ENCODE peak calls at places on chromosomes 5 and 9, in four cellular contexts. H, L, O and F are unnamed samples.
A peak's percentile ranks its signal among the peaks of the same experiment; 100 is the strongest.

GRCh38 chr5:148682283-148683026 is 28.1 kb upstream of the HTR4 start:
- DNase-seq in H (no peak), L (no peak), O (no peak), F (peak; percentile 34)

GRCh38 chr5:147485046-147485445 is 24.8 kb downstream of the DPYSL3 start:
- DNase-seq in H (no peak), L (peak; percentile 56), O (no peak), F (no peak)

GRCh38 chr9:125444956-125445506 is 183.4 kb downstream of the GAPVD1 start:
- DNase-seq in H (no peak), L (no peak), O (no peak), F (no peak)

GRCh38 chr5:54785729-54786548 is 199.5 kb downstream of the ESM1 start:
- DNase-seq in H (no peak), L (peak; percentile 21), O (no peak), F (peak; percentile 45)

GRCh38 chr5:180873628-180874520 is 12.8 kb upstream of the ZFP62 start:
- DNase-seq in H (no peak), L (peak; percentile 23), O (no peak), F (peak; percentile 21)

GRCh38 chr5:54443264-54443663 is 12.2 kb upstream of the HSPB3 start:
- DNase-seq in H (no peak), L (peak; percentile 63), O (no peak), F (peak; percentile 59)

GRCh38 chr5:181217111-181217804 is 5.8 kb upstream of the TRIM41 start:
- DNase-seq in H (peak; percentile 85), L (peak; percentile 55), O (peak; percentile 82), F (peak; percentile 81)

GRCh38 chr5:157295247-157295646 is 29.3 kb downstream of the CYFIP2 start:
- DNase-seq in H (no peak), L (no peak), O (no peak), F (no peak)

GRCh38 chr5:16737173-16737572 is 120.4 kb upstream of the RETREG1 start:
- DNase-seq in H (no peak), L (no peak), O (no peak), F (peak; percentile 35)

GRCh38 chr5:5800801-5801761 is 378.6 kb downstream of the ICE1 start:
- DNase-seq in H (peak; percentile 11), L (no peak), O (no peak), F (no peak)

GRCh38 chr9:88791105-88791805 is 200.0 kb upstream of the S1PR3 start:
- DNase-seq in H (peak; percentile 30), L (peak; percentile 92), O (no peak), F (no peak)

GRCh38 chr5:675111-675875 is 17.9 kb downstream of the TPPP start:
- DNase-seq in H (no peak), L (no peak), O (peak; percentile 24), F (no peak)

GRCh38 chr9:111294691-111295451 is 35.2 kb downstream of the OR2K2 start:
- DNase-seq in H (no peak), L (no peak), O (no peak), F (no peak)

GRCh38 chr9:126147186-126147585 is 179.4 kb upstream of the MVB12B start:
- DNase-seq in H (no peak), L (no peak), O (peak; percentile 26), F (no peak)

GRCh38 chr5:123916331-123917121 is 404.5 kb downstream of the CSNK1G3 start:
- DNase-seq in H (no peak), L (peak; percentile 65), O (no peak), F (no peak)

GRCh38 chr9:38277601-38278200 is 114.8 kb upstream of the ALDH1B1 start:
- DNase-seq in H (no peak), L (no peak), O (peak; percentile 20), F (no peak)

GRCh38 chr5:633521-633955 is 21.4 kb downstream of the CEP72 start:
- DNase-seq in H (peak; percentile 52), L (peak; percentile 91), O (no peak), F (no peak)

GRCh38 chr5:72009280-72009679 is 98.0 kb upstream of the MAP1B start:
- DNase-seq in H (no peak), L (no peak), O (no peak), F (no peak)

GRCh38 chr5:138849439-138849838 is 25.7 kb downstream of the LRRTM2 start:
- DNase-seq in H (no peak), L (peak; percentile 36), O (no peak), F (no peak)

GRCh38 chr9:124395826-124396225 is 19.4 kb downstream of the PSMB7 start:
- DNase-seq in H (no peak), L (peak; percentile 46), O (no peak), F (no peak)

GRCh38 chr5:125032286-125032685 is 285.8 kb upstream of the ZNF608 start:
- DNase-seq in H (no peak), L (peak; percentile 42), O (no peak), F (peak; percentile 17)

GRCh38 chr5:10600629-10601245 is 36.9 kb downstream of the ANKRD33B start:
- DNase-seq in H (no peak), L (no peak), O (no peak), F (no peak)

GRCh38 chr9:110382731-110383130 is 45.1 kb upstream of the TXNDC8 start:
- DNase-seq in H (no peak), L (no peak), O (no peak), F (no peak)

GRCh38 chr9:5529683-5530221 is 19.4 kb downstream of the PDCD1LG2 start:
- DNase-seq in H (no peak), L (peak; percentile 74), O (no peak), F (peak; percentile 71)

GRCh38 chr9:5532790-5533189 is 22.5 kb downstream of the PDCD1LG2 start:
- DNase-seq in H (no peak), L (no peak), O (no peak), F (no peak)

GRCh38 chr9:5536684-5537083 is 26.4 kb downstream of the PDCD1LG2 start:
- DNase-seq in H (no peak), L (no peak), O (no peak), F (no peak)

GRCh38 chr9:5531251-5531972 is 21.1 kb downstream of the PDCD1LG2 start:
- DNase-seq in H (no peak), L (no peak), O (no peak), F (no peak)

GRCh38 chr9:5532301-5532700 is 22.0 kb downstream of the PDCD1LG2 start:
- DNase-seq in H (no peak), L (no peak), O (no peak), F (no peak)
- H3K4me1 ChIP-seq in H (no peaks in the 10 kb centered on the region), L (peaks cover 9% of the 10 kb centered on the region), O (peaks cover 2% of the 10 kb centered on the region), F (no peaks in the 10 kb centered on the region)

GRCh38 chr5:178231736-178232123 is 872 bp downstream of the PHYKPL start:
- DNase-seq in H (no peak), L (no peak), O (no peak), F (no peak)

GRCh38 chr5:178229861-178230260 is 2.7 kb downstream of the PHYKPL start:
- DNase-seq in H (no peak), L (no peak), O (no peak), F (no peak)

GRCh38 chr5:178232920-178233429 is 373 bp upstream of the PHYKPL start:
- DNase-seq in H (no peak), L (no peak), O (no peak), F (no peak)

GRCh38 chr5:178232124-178232919 is at the start of gene PHYKPL:
- DNase-seq in H (peak; percentile 83), L (peak; percentile 58), O (peak; percentile 78), F (peak; percentile 72)

GRCh38 chr5:178230879-178231735 is 1.5 kb downstream of the PHYKPL start:
- DNase-seq in H (no peak), L (peak; percentile 51), O (no peak), F (no peak)
- H3K56ac ChIP-seq in H (no peak overlapping the region), L (no peak overlapping the region), O (no peak overlapping the region), F (peak overlapping the region; percentile 96)

DNA sequence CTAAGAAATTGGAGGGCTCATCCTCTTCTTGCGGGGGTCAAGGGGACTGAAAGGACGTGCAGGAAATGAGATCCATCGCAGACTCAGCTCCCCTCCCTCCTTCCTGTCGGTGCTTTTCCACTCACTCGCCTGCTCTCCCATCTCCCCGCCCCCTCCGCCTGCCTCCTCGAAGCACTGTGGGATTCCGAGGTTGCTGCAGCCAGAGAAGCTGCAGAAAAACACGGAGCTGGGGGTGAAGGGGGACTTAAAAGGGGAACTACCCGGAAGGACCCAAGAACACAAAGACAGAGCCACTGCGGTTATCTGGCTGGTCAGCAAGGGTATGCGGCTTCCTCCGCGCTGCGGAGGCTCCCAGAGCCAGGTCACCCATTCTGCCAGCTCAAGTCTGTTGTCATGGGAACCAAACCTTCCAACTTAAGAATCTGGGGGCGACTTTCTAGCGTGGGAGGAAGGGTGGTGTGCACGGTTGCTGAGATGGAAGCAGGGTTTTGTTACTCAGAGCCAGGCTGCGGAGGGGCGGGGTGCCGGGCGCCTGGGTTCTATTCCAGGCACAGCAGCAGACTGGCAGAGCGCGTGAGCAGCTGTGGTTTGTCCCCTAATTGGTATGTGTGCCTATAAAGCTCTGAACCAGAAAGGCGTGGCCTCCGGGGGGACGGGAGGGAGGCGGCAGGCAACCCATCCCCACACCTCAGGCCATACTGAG is 24.9 kb downstream of the PCDHGC5 start:
- DNase-seq in H (peak; percentile 80), L (peak; percentile 87), O (peak; percentile 85), F (peak; percentile 93)
- H3K4me1 ChIP-seq in H (peaks cover 28% of the 10 kb centered on the region), L (peaks cover 59% of the 10 kb centered on the region), O (no peaks in the 10 kb centered on the region), F (peaks cover 9% of the 10 kb centered on the region)

GRCh38 chr5:110846621-110847020 is 107.8 kb downstream of the SLC25A46 start:
- DNase-seq in H (no peak), L (no peak), O (no peak), F (no peak)
- H3K56ac ChIP-seq in H (no peak overlapping the region), L (no peak overlapping the region), O (no peak overlapping the region), F (no peak overlapping the region)

GRCh38 chr9:93154293-93154903 is 20.3 kb upstream of the NINJ1 start:
- DNase-seq in H (peak; percentile 84), L (no peak), O (peak; percentile 87), F (peak; percentile 75)
- H3K4me1 ChIP-seq in H (no peaks in the 10 kb centered on the region), L (no peaks in the 10 kb centered on the region), O (no peaks in the 10 kb centered on the region), F (no peaks in the 10 kb centered on the region)

DNA sequence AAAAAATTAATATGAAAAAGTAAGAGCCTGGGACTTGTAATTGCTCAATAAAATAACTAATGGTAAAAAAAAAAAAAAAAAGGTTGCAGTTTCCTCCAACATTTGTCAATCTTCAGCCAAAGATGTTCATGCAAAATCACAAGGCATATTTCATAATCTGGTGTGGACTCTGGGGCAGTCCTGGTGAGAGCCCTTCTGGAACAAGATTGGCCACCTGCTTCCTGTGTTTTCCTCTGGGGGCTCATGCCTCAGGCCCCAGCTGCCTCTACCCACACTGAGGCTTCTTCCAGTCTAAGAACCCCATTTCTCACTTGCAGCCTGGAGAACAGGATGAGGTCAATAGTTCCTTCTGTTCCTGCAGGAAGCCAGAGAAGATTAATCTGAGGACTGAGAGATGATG is 492.6 kb upstream of the BRINP1 start:
- DNase-seq in H (no peak), L (no peak), O (no peak), F (no peak)
- H3K56ac ChIP-seq in H (no peak overlapping the region), L (no peak overlapping the region), O (no peak overlapping the region), F (no peak overlapping the region)